ENCODE peak calls at places on chromosome 1, in six cellular contexts. H, L, S, E, B and P are unnamed samples.

GRCh38 chr1:42973304-42973703 is 14.6 kb upstream of the SLC2A1 start:
- DNase-seq in H (no peak), L (no peak), S (no peak), E (no peak), B (no peak), P (no peak)

GRCh38 chr1:8562881-8563865 is 245.3 kb downstream of the SLC45A1 start:
- DNase-seq in H (peak), L (no peak), S (no peak), E (no peak), B (no peak), P (no peak)

GRCh38 chr1:193592325-193592724 is 405.9 kb upstream of the B3GALT2 start:
- DNase-seq in H (no peak), L (no peak), S (no peak), E (no peak), B (no peak), P (no peak)

GRCh38 chr1:46451948-46452930 is 37.4 kb upstream of the DMBX1 start:
- DNase-seq in H (no peak), L (no peak), S (no peak), E (no peak), B (no peak), P (no peak)

GRCh38 chr1:222654849-222655248 is 37.0 kb downstream of the MIA3 start:
- DNase-seq in H (no peak), L (no peak), S (peak), E (no peak), B (no peak), P (peak)

GRCh38 chr1:154157520-154158306 is 2.8 kb upstream of the NUP210L start:
- DNase-seq in H (peak), L (no peak), S (peak), E (peak), B (no peak), P (peak)

GRCh38 chr1:180270767-180271639 is 40.9 kb downstream of the LHX4 start:
- DNase-seq in H (no peak), L (peak), S (no peak), E (no peak), B (no peak), P (no peak)

GRCh38 chr1:207402744-207403143 is 51.4 kb upstream of the CR2 start:
- DNase-seq in H (no peak), L (no peak), S (no peak), E (no peak), B (no peak), P (no peak)

GRCh38 chr1:38872401-38873026 is 634 bp downstream of the MYCBP start:
- DNase-seq in H (no peak), L (no peak), S (no peak), E (no peak), B (no peak), P (no peak)

GRCh38 chr1:67685067-67685557 is at the start of gene GADD45A:
- DNase-seq in H (peak), L (peak), S (peak), E (peak), B (peak), P (peak)

GRCh38 chr1:40315795-40316594 is 1.1 kb downstream of the COL9A2 start:
- DNase-seq in H (no peak), L (no peak), S (no peak), E (no peak), B (no peak), P (no peak)

GRCh38 chr1:96236156-96236739 is 485.3 kb upstream of the PTBP2 start:
- DNase-seq in H (peak), L (peak), S (no peak), E (no peak), B (peak), P (peak)

GRCh38 chr1:245874942-245875580 is 632.0 kb downstream of the SMYD3 start:
- DNase-seq in H (peak), L (no peak), S (no peak), E (peak), B (peak), P (no peak)

GRCh38 chr1:228294717-228295116 is 86.9 kb downstream of the OBSCN start:
- DNase-seq in H (no peak), L (no peak), S (no peak), E (no peak), B (no peak), P (no peak)

GRCh38 chr1:235930543-235930942 is 63.8 kb upstream of the LYST start:
- DNase-seq in H (no peak), L (no peak), S (no peak), E (peak), B (no peak), P (no peak)

GRCh38 chr1:166972193-166972592 is 3.1 kb downstream of the ILDR2 start:
- DNase-seq in H (no peak), L (no peak), S (no peak), E (no peak), B (no peak), P (no peak)

GRCh38 chr1:24586970-24587820 is 31.3 kb downstream of the NCMAP start:
- DNase-seq in H (peak), L (no peak), S (peak), E (peak), B (peak), P (peak)

GRCh38 chr1:147167361-147167760 is 4.9 kb downstream of the PRKAB2 start:
- DNase-seq in H (peak), L (no peak), S (no peak), E (no peak), B (no peak), P (no peak)

GRCh38 chr1:10451286-10451685 is 1.5 kb downstream of the CORT start:
- DNase-seq in H (no peak), L (no peak), S (no peak), E (no peak), B (no peak), P (no peak)

GRCh38 chr1:172960454-172961208 is 90.1 kb downstream of the TNFSF18 start:
- DNase-seq in H (peak), L (no peak), S (no peak), E (no peak), B (no peak), P (no peak)

GRCh38 chr1:25651824-25652741 is 35.5 kb downstream of the MAN1C1 start:
- DNase-seq in H (no peak), L (no peak), S (no peak), E (no peak), B (no peak), P (no peak)

GRCh38 chr1:13766906-13767564 is 67.0 kb downstream of the PRDM2 start:
- DNase-seq in H (no peak), L (no peak), S (no peak), E (no peak), B (no peak), P (no peak)

GRCh38 chr1:241424480-241424971 is 67.5 kb upstream of the RGS7 start:
- DNase-seq in H (no peak), L (no peak), S (no peak), E (no peak), B (no peak), P (no peak)

GRCh38 chr1:229619614-229620013 is 6.3 kb downstream of the TAF5L start:
- DNase-seq in H (no peak), L (no peak), S (no peak), E (no peak), B (no peak), P (no peak)

GRCh38 chr1:58786184-58786926 is 2.5 kb upstream of the JUN start:
- DNase-seq in H (no peak), L (no peak), S (no peak), E (no peak), B (no peak), P (no peak)